ENCODE peak calls at places on chromosomes 6 and 20, in seven cellular contexts. U is A549, Y is NCI-H1105, K is uterus, D is nephron progenitor cell, F is Calu3, Q is RPMI7951. I is an unnamed sample.

GRCh38 chr6:108564178-108564577 is 3.5 kb downstream of the FOXO3 start:
- DNase-seq in U (no peak), Y (no peak), K (no peak), D (no peak), F (no peak), Q (peak), I (peak)

GRCh38 chr6:116624036-116624805 is 7.9 kb downstream of the RSPH4A start:
- DNase-seq in U (no peak), Y (no peak), K (no peak), D (no peak), F (no peak), Q (no peak), I (no peak)

GRCh38 chr20:47244451-47244850 is 112.0 kb downstream of the ZMYND8 start:
- DNase-seq in U (no peak), Y (no peak), K (no peak), D (no peak), F (no peak), Q (no peak), I (no peak)

GRCh38 chr6:3119040-3119723 is 671 bp downstream of the BPHL start:
- DNase-seq in U (peak), Y (no peak), K (no peak), D (no peak), F (peak), Q (peak), I (no peak)

GRCh38 chr6:111706841-111707391 is 101.2 kb upstream of the TRAF3IP2 start:
- DNase-seq in U (no peak), Y (no peak), K (no peak), D (no peak), F (no peak), Q (no peak), I (no peak)

GRCh38 chr6:41443616-41444525 is 102.3 kb upstream of the FOXP4 start:
- DNase-seq in U (no peak), Y (no peak), K (peak), D (peak), F (no peak), Q (no peak), I (no peak)

GRCh38 chr6:36979343-36979742 is 6.7 kb downstream of the MTCH1 start:
- DNase-seq in U (no peak), Y (peak), K (peak), D (no peak), F (no peak), Q (no peak), I (no peak)

GRCh38 chr6:4059115-4059777 is 19.7 kb downstream of the FAM217A start:
- DNase-seq in U (peak), Y (no peak), K (no peak), D (no peak), F (peak), Q (peak), I (no peak)

GRCh38 chr6:56507517-56507916 is 135.2 kb downstream of the DST start:
- DNase-seq in U (no peak), Y (no peak), K (no peak), D (no peak), F (no peak), Q (no peak), I (no peak)

GRCh38 chr20:5184684-5185083 is 57.9 kb downstream of the CDS2 start:
- DNase-seq in U (no peak), Y (no peak), K (no peak), D (no peak), F (no peak), Q (no peak), I (no peak)

GRCh38 chr20:46010491-46011405 is 2.0 kb downstream of the MMP9 start:
- DNase-seq in U (no peak), Y (peak), K (no peak), D (no peak), F (no peak), Q (no peak), I (peak)

GRCh38 chr6:140546640-140547039 is 1172.2 kb upstream of the CITED2 start:
- DNase-seq in U (no peak), Y (no peak), K (no peak), D (no peak), F (no peak), Q (peak), I (no peak)

GRCh38 chr6:32081168-32081624 is 27.9 kb downstream of the TNXB start:
- DNase-seq in U (no peak), Y (no peak), K (peak), D (no peak), F (no peak), Q (peak), I (no peak)

GRCh38 chr6:145406733-145407256 is 328.5 kb downstream of the EPM2A start:
- DNase-seq in U (no peak), Y (no peak), K (no peak), D (no peak), F (no peak), Q (no peak), I (no peak)

GRCh38 chr6:22892452-22892851 is 323.1 kb downstream of the HDGFL1 start:
- DNase-seq in U (peak), Y (no peak), K (peak), D (no peak), F (peak), Q (peak), I (no peak)

GRCh38 chr6:93827728-93828127 is 408.4 kb upstream of the EPHA7 start:
- DNase-seq in U (no peak), Y (no peak), K (no peak), D (no peak), F (no peak), Q (no peak), I (no peak)

GRCh38 chr20:38229376-38230252 is 30.9 kb downstream of the KIAA1755 start:
- DNase-seq in U (no peak), Y (no peak), K (no peak), D (peak), F (peak), Q (peak), I (no peak)

GRCh38 chr6:158939255-158940170 is 60.5 kb downstream of the RSPH3 start:
- DNase-seq in U (no peak), Y (no peak), K (no peak), D (no peak), F (peak), Q (no peak), I (peak)

GRCh38 chr6:46651006-46651405 is 1.6 kb downstream of the CYP39A1 start:
- DNase-seq in U (no peak), Y (no peak), K (no peak), D (no peak), F (no peak), Q (no peak), I (no peak)